ENCODE peak calls at places on chromosome 20, in five cellular contexts. C is CD4-positive, alpha-beta memory T cell; A is iPS DF 6.9; X is GM23248; R is ascending aorta. S is an unnamed sample.

GRCh38 chr20:55740076-55740475 is 265.2 kb downstream of the CBLN4 start:
- DNase-seq in X (no peak), R (no peak), A (no peak), C (no peak), S (no peak)

GRCh38 chr20:57048027-57048869 is 218.2 kb downstream of the BMP7 start:
- DNase-seq in C (no peak), X (peak; percentile 68), A (peak; percentile 48), R (no peak), S (no peak)

GRCh38 chr20:33940701-33941100 is 53.0 kb upstream of the RALY start:
- DNase-seq in X (no peak), A (no peak), R (no peak), C (no peak), S (no peak)

GRCh38 chr20:8385247-8385646 is 253.2 kb downstream of the PLCB1 start:
- DNase-seq in X (peak; percentile 55), R (no peak), A (no peak), C (no peak), S (no peak)

GRCh38 chr20:41029150-41029872 is 689 bp downstream of the TOP1 start:
- DNase-seq in A (no peak), C (no peak), X (peak; percentile 67), R (no peak), S (peak; percentile 23)

GRCh38 chr20:52552181-52552872 is 360.7 kb upstream of the ZFP64 start:
- DNase-seq in C (no peak), X (peak; percentile 84), A (no peak), R (no peak), S (no peak)

GRCh38 chr20:36881888-36882287 is 6.0 kb downstream of the TLDC2 start:
- DNase-seq in R (no peak), C (no peak), X (no peak), A (no peak), S (no peak)

GRCh38 chr20:46998497-46999190 is 104.0 kb downstream of the EYA2 start:
- DNase-seq in X (no peak), R (no peak), C (no peak), A (no peak), S (no peak)

GRCh38 chr20:53804920-53805894 is 211.6 kb upstream of the ZNF217 start:
- DNase-seq in R (no peak), C (no peak), A (no peak), X (peak; percentile 46), S (no peak)

GRCh38 chr20:41509316-41509715 is 108.9 kb downstream of the CHD6 start:
- DNase-seq in A (no peak), C (no peak), R (no peak), X (no peak), S (no peak)

GRCh38 chr20:37558779-37559178 is 31.1 kb upstream of the BLCAP start:
- DNase-seq in A (no peak), C (no peak), R (no peak), X (no peak), S (no peak)

GRCh38 chr20:23408957-23409356 is 12.3 kb downstream of the NAPB start:
- DNase-seq in X (no peak), R (no peak), C (no peak), A (no peak), S (no peak)

GRCh38 chr20:49185071-49185757 is 2.9 kb downstream of the STAU1 start:
- DNase-seq in A (no peak), C (no peak), R (no peak), X (no peak), S (no peak)

GRCh38 chr20:36835453-36836198 is 40.3 kb upstream of the TLDC2 start:
- DNase-seq in C (peak; percentile 81), X (peak; percentile 98), R (peak; percentile 77), A (peak; percentile 89), S (peak; percentile 75)

GRCh38 chr20:17856024-17856564 is 112.5 kb downstream of the SNX5 start:
- DNase-seq in C (no peak), A (no peak), X (no peak), R (no peak), S (no peak)

GRCh38 chr20:35942243-35942642 is 12.1 kb downstream of the SCAND1 start:
- DNase-seq in R (no peak), A (no peak), C (no peak), X (no peak), S (no peak)

GRCh38 chr20:330233-331149 is 5.1 kb downstream of the SOX12 start:
- DNase-seq in R (no peak), X (peak; percentile 85), A (no peak), C (peak; percentile 60), S (peak; percentile 38)

GRCh38 chr20:21430031-21430430 is 32.7 kb upstream of the NKX2-4 start:
- DNase-seq in R (no peak), X (no peak), A (no peak), C (no peak), S (no peak)

GRCh38 chr20:2603816-2604505 is 48.5 kb upstream of the NOP56 start:
- DNase-seq in C (no peak), A (no peak), X (no peak), R (no peak), S (no peak)

GRCh38 chr20:34703573-34704176 is 469 bp upstream of the TP53INP2 start:
- DNase-seq in A (no peak), C (no peak), R (no peak), X (peak; percentile 58), S (no peak)

GRCh38 chr20:1478566-1478965 is 11.9 kb upstream of the NSFL1C start:
- DNase-seq in R (no peak), X (peak; percentile 82), C (no peak), A (no peak), S (no peak)

GRCh38 chr20:47725248-47725973 is 59.9 kb downstream of the SULF2 start:
- DNase-seq in X (peak; percentile 84), A (peak; percentile 85), R (no peak), C (peak; percentile 87), S (peak; percentile 80)

GRCh38 chr20:58150772-58151171 is 77.7 kb downstream of the ANKRD60 start:
- DNase-seq in A (peak; percentile 45), R (no peak), C (no peak), X (no peak), S (no peak)

GRCh38 chr20:18856873-18857272 is 43.3 kb downstream of the SCP2D1 start:
- DNase-seq in A (peak; percentile 29), X (no peak), R (no peak), C (no peak), S (no peak)

GRCh38 chr20:10868299-10868698 is 194.5 kb upstream of the JAG1 start:
- DNase-seq in A (no peak), C (no peak), R (no peak), X (no peak), S (no peak)

GRCh38 chr20:20368414-20369352 is 779 bp downstream of the INSM1 start:
- DNase-seq in C (no peak), A (no peak), X (peak; percentile 28), R (no peak), S (no peak)

GRCh38 chr20:62059926-62060630 is 5.6 kb downstream of the TAF4 start:
- DNase-seq in C (no peak), X (no peak), A (no peak), R (no peak), S (no peak)

GRCh38 chr20:45445805-45446562 is 23.6 kb upstream of the WFDC2 start:
- DNase-seq in X (peak; percentile 45), A (no peak), C (no peak), R (no peak), S (no peak)

GRCh38 chr20:11103866-11104265 is 430.1 kb upstream of the JAG1 start:
- DNase-seq in C (no peak), A (no peak), R (no peak), X (no peak), S (no peak)

GRCh38 chr20:58197185-58197469 is 31.3 kb downstream of the ANKRD60 start:
- DNase-seq in A (no peak), C (no peak), X (no peak), R (no peak), S (no peak)

GRCh38 chr20:48807586-48808381 is 20.0 kb downstream of the PREX1 start:
- DNase-seq in R (no peak), C (no peak), A (no peak), X (no peak), S (no peak)

GRCh38 chr20:45704969-45705637 is at the start of gene WFDC10B:
- DNase-seq in A (no peak), R (no peak), C (no peak), X (no peak), S (no peak)

GRCh38 chr20:18718129-18718528 is 95.5 kb upstream of the SCP2D1 start:
- DNase-seq in A (no peak), X (no peak), C (no peak), R (no peak), S (no peak)

GRCh38 chr20:39823239-39823638 is 861.1 kb downstream of the DHX35 start:
- DNase-seq in X (peak; percentile 93), C (no peak), A (no peak), R (no peak), S (no peak)

GRCh38 chr20:10696650-10697049 is 22.9 kb upstream of the JAG1 start:
- DNase-seq in X (no peak), C (no peak), R (no peak), A (no peak), S (no peak)

GRCh38 chr20:48060841-48061720 is 275.8 kb upstream of the SULF2 start:
- DNase-seq in X (no peak), A (no peak), C (no peak), R (no peak), S (no peak)

GRCh38 chr20:53154540-53154939 is 182.4 kb downstream of the TSHZ2 start:
- DNase-seq in A (no peak), C (no peak), X (peak; percentile 81), R (no peak), S (no peak)

GRCh38 chr20:58842276-58842675 is 8.4 kb downstream of the GNAS-AS1 start:
- DNase-seq in X (no peak), C (no peak), R (no peak), A (no peak), S (no peak)

GRCh38 chr20:58981564-58982364 is 708 bp downstream of the NELFCD start:
- DNase-seq in R (no peak), C (no peak), X (peak; percentile 56), A (no peak), S (no peak)

GRCh38 chr20:44413575-44414345 is 58.3 kb downstream of the HNF4A start:
- DNase-seq in A (no peak), C (no peak), R (no peak), X (no peak), S (no peak)
- H3K27ac ChIP-seq in A (no peak overlapping the region), C (no peak overlapping the region), R (no peak overlapping the region), X (no peak overlapping the region), S (no peak overlapping the region)

GRCh38 chr20:63837134-63837429 is 6.0 kb upstream of the ZBTB46 start:
- DNase-seq in A (no peak), C (no peak), R (no peak), X (no peak), S (no peak)
- H3K27me3 ChIP-seq in A (peaks cover 2% of the 10 kb centered on the region), C (no peaks in the 10 kb centered on the region), R (no peaks in the 10 kb centered on the region), X (no peaks in the 10 kb centered on the region), S (no peaks in the 10 kb centered on the region)

DNA sequence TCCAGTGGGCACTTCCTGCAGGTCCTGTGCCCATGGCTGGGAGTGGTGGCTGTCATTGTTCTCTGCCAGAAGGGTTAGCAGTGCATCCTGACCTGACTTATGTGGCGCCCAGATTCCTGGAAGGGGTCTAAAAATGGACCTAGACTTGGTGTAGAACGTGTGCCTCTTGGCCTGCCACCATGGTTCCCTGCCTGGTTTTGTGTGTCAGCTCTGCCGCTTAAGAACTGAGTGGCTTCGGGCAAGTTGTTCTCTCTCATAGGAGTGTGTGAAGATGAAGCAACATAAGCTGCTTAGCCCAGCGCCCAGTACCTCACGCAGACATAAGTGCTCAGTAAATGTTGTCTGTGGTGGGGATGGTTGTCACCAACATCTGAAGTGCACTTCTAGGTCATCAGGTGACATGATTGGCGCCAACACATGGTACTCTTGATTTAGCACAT is 52.1 kb downstream of the PTPN1 start:
- DNase-seq in R (no peak), A (no peak), X (no peak), C (no peak), S (no peak)
- H3K4me1 ChIP-seq in R (peaks cover 10% of the 10 kb centered on the region), A (no peaks in the 10 kb centered on the region), X (peaks cover 44% of the 10 kb centered on the region), C (peaks cover 50% of the 10 kb centered on the region), S (no peaks in the 10 kb centered on the region)

GRCh38 chr20:44171775-44172571 is 15.0 kb downstream of the JPH2 start:
- DNase-seq in C (no peak), R (no peak), A (no peak), X (peak; percentile 39), S (no peak)
- H3K27ac ChIP-seq in C (no peak overlapping the region), R (peak overlapping the region; percentile 86), A (no peak overlapping the region), X (peak overlapping the region; percentile 62), S (no peak overlapping the region)